ENCODE peak calls at places on chromosomes 16 and 17, in nine cellular contexts. T is psoas muscle; Z is effector memory CD4-positive, alpha-beta T cell; W is HTR-8/SVneo; C is fibroblast of pulmonary artery; O is brain microvascular endothelial cell; Q is amygdala; A is stimulated activated CD4-positive, alpha-beta T cell treated with anti-CD3 and anti-CD28 coated beads, Interleukin-1b, Interleukin-23, amount 100 ng/mL, for 1 hour; J is fibroblast of gingiva. P is an unnamed sample.
A peak's percentile ranks its signal among the peaks of the same experiment; 100 is the strongest.

GRCh38 chr16:8850279-8850885 is 18.4 kb downstream of the CARHSP1 start:
- DNase-seq in T (peak; percentile 78), Z (no peak), W (no peak), C (peak; percentile 93), O (peak; percentile 60), Q (no peak), A (no peak), J (peak; percentile 69), P (no peak)

GRCh38 chr17:81251091-81251942 is 12.2 kb downstream of the NDUFAF8 start:
- DNase-seq in T (no peak), Z (no peak), W (no peak), C (no peak), O (no peak), Q (no peak), A (no peak), J (no peak), P (no peak)

GRCh38 chr17:21275579-21276339 is 8.8 kb upstream of the MAP2K3 start:
- DNase-seq in T (peak; percentile 97), Z (peak; percentile 90), W (peak; percentile 100), C (peak; percentile 74), O (peak; percentile 67), Q (peak; percentile 93), A (peak; percentile 79), J (peak; percentile 78), P (peak; percentile 97)

GRCh38 chr16:74053310-74053709 is 243.3 kb upstream of the PSMD7 start:
- DNase-seq in T (no peak), Z (no peak), W (no peak), C (no peak), O (no peak), Q (no peak), A (no peak), J (no peak), P (no peak)

GRCh38 chr17:16997514-16998429 is 25.9 kb upstream of the TNFRSF13B start:
- DNase-seq in T (no peak), Z (no peak), W (no peak), C (no peak), O (peak; percentile 16), Q (no peak), A (no peak), J (no peak), P (no peak)

GRCh38 chr16:58025351-58026138 is at the start of gene MMP15:
- DNase-seq in T (peak; percentile 78), Z (peak; percentile 35), W (peak; percentile 67), C (peak; percentile 54), O (peak; percentile 28), Q (peak; percentile 57), A (peak; percentile 6), J (peak; percentile 69), P (peak; percentile 62)

GRCh38 chr17:57956311-57957119 is 1.3 kb upstream of the CUEDC1 start:
- DNase-seq in T (peak; percentile 42), Z (peak; percentile 25), W (no peak), C (no peak), O (no peak), Q (no peak), A (no peak), J (no peak), P (no peak)

GRCh38 chr17:7849185-7850117 is 5.4 kb upstream of the TMEM88 start:
- DNase-seq in T (peak; percentile 58), Z (no peak), W (no peak), C (no peak), O (no peak), Q (no peak), A (no peak), J (no peak), P (peak; percentile 7)

GRCh38 chr16:5031601-5032000 is 2.1 kb downstream of the NAGPA start:
- DNase-seq in T (peak; percentile 27), Z (no peak), W (no peak), C (no peak), O (no peak), Q (no peak), A (no peak), J (no peak), P (no peak)

GRCh38 chr17:45970659-45971058 is 28.4 kb upstream of the STH start:
- DNase-seq in T (no peak), Z (no peak), W (no peak), C (no peak), O (no peak), Q (no peak), A (no peak), J (no peak), P (no peak)

GRCh38 chr16:88005148-88005547 is 53.9 kb downstream of the BANP start:
- DNase-seq in T (no peak), Z (no peak), W (no peak), C (no peak), O (no peak), Q (no peak), A (no peak), J (no peak), P (no peak)

GRCh38 chr17:81282876-81283275 is 12.2 kb downstream of the SLC38A10 start:
- DNase-seq in T (no peak), Z (no peak), W (no peak), C (no peak), O (no peak), Q (no peak), A (no peak), J (no peak), P (no peak)

GRCh38 chr16:53714080-53715050 is 10.4 kb downstream of the FTO start:
- DNase-seq in T (no peak), Z (no peak), W (no peak), C (peak; percentile 56), O (no peak), Q (no peak), A (no peak), J (peak; percentile 78), P (no peak)

GRCh38 chr17:6366144-6366755 is 68.7 kb downstream of the AIPL1 start:
- DNase-seq in T (no peak), Z (no peak), W (no peak), C (no peak), O (no peak), Q (no peak), A (no peak), J (no peak), P (no peak)

GRCh38 chr16:968620-969019 is 2.2 kb downstream of the LMF1 start:
- DNase-seq in T (no peak), Z (no peak), W (no peak), C (no peak), O (no peak), Q (no peak), A (no peak), J (no peak), P (no peak)

GRCh38 chr17:50815400-50815799 is 20.0 kb upstream of the WFIKKN2 start:
- DNase-seq in T (no peak), Z (no peak), W (no peak), C (no peak), O (no peak), Q (no peak), A (no peak), J (no peak), P (no peak)

P was measured in D721Med.